ENCODE peak calls at places on chromosomes 5 and 9, in five cellular contexts. G, T, M, P and E are unnamed samples.
A peak's percentile ranks its signal among the peaks of the same experiment; 100 is the strongest.

GRCh38 chr5:10324519-10325370 is 17.0 kb upstream of the CMBL start:
- DNase-seq in P (no peak), M (no peak), G (no peak), T (no peak), E (no peak)

GRCh38 chr5:68384936-68385594 is 169.5 kb downstream of the PIK3R1 start:
- DNase-seq in G (no peak), P (no peak), T (no peak), M (no peak), E (no peak)

GRCh38 chr5:130189961-130190360 is 285.7 kb downstream of the CHSY3 start:
- DNase-seq in T (no peak), G (no peak), P (no peak), M (no peak), E (no peak)

GRCh38 chr9:31355965-31356364 is 1028.5 kb upstream of the ACO1 start:
- DNase-seq in P (no peak), T (no peak), G (no peak), M (no peak), E (no peak)

GRCh38 chr5:134088291-134088690 is 26.2 kb upstream of the TCF7 start:
- DNase-seq in G (no peak), M (no peak), T (no peak), P (peak; percentile 63), E (no peak)

GRCh38 chr5:42991477-42992034 is 48.6 kb downstream of the ANXA2R start:
- DNase-seq in M (no peak), T (no peak), G (no peak), P (no peak), E (no peak)

GRCh38 chr5:27706832-27707231 is 668.4 kb upstream of the CDH9 start:
- DNase-seq in G (no peak), M (no peak), P (no peak), T (no peak), E (no peak)

GRCh38 chr5:69416699-69417098 is 1.8 kb downstream of the MARVELD2 start:
- DNase-seq in G (no peak), M (no peak), T (no peak), P (no peak), E (no peak)

GRCh38 chr5:154740483-154740882 is 14.7 kb upstream of the LARP1 start:
- DNase-seq in T (no peak), M (peak; percentile 50), P (no peak), G (no peak), E (no peak)

GRCh38 chr5:134041570-134042411 is 37.0 kb upstream of the VDAC1 start:
- DNase-seq in M (no peak), G (no peak), T (no peak), P (no peak), E (no peak)

GRCh38 chr5:75574791-75575190 is 36.5 kb upstream of the ANKDD1B start:
- DNase-seq in G (no peak), P (no peak), T (no peak), M (no peak), E (no peak)

GRCh38 chr9:82490019-82490499 is 501.5 kb downstream of the SPATA31D1 start:
- DNase-seq in M (no peak), G (no peak), P (peak; percentile 89), T (no peak), E (no peak)

GRCh38 chr5:151708126-151708525 is 21.4 kb upstream of the SPARC start:
- DNase-seq in G (no peak), P (no peak), T (no peak), M (no peak), E (no peak)

GRCh38 chr5:59800375-59800893 is 93.1 kb downstream of the PDE4D start:
- DNase-seq in G (no peak), M (no peak), P (no peak), T (no peak), E (no peak)

GRCh38 chr5:61704289-61704688 is 372.2 kb downstream of the ZSWIM6 start:
- DNase-seq in G (no peak), P (no peak), T (no peak), M (no peak), E (no peak)

GRCh38 chr5:141504216-141504615 is 15.3 kb downstream of the PCDHGC5 start:
- DNase-seq in T (no peak), M (no peak), G (no peak), P (no peak), E (no peak)

GRCh38 chr5:143657814-143658395 is 154.1 kb upstream of the HMHB1 start:
- DNase-seq in T (no peak), M (no peak), P (no peak), G (no peak), E (no peak)

GRCh38 chr5:111548312-111548930 is 36.1 kb upstream of the STARD4 start:
- DNase-seq in T (no peak), G (no peak), P (no peak), M (no peak), E (no peak)

GRCh38 chr5:105684799-105685198 is 1985.9 kb downstream of the EFNA5 start:
- DNase-seq in T (no peak), M (no peak), P (peak; percentile 50), G (no peak), E (no peak)

GRCh38 chr9:14056235-14056930 is 257.6 kb downstream of the NFIB start:
- DNase-seq in M (no peak), G (no peak), P (no peak), T (no peak), E (no peak)

GRCh38 chr9:21976334-21976875 is 17.8 kb downstream of the CDKN2A start:
- DNase-seq in T (no peak), P (no peak), M (no peak), G (no peak), E (no peak)

GRCh38 chr5:90911169-90911568 is 352.6 kb downstream of the ADGRV1 start:
- DNase-seq in T (no peak), G (no peak), P (no peak), M (no peak), E (no peak)

GRCh38 chr5:91277093-91277626 is 106.0 kb downstream of the ARRDC3 start:
- DNase-seq in T (no peak), G (no peak), M (no peak), P (no peak), E (no peak)

GRCh38 chr5:121503111-121503840 is 348.4 kb upstream of the FTMT start:
- DNase-seq in P (peak; percentile 6), M (peak; percentile 36), T (no peak), G (no peak), E (peak; percentile 46)

GRCh38 chr5:110031402-110032140 is 341.8 kb downstream of the MAN2A1 start:
- DNase-seq in P (no peak), T (no peak), M (no peak), G (peak; percentile 16), E (no peak)

GRCh38 chr9:120480707-120481106 is 99.3 kb downstream of the CDK5RAP2 start:
- DNase-seq in P (no peak), T (no peak), G (no peak), M (no peak), E (no peak)

GRCh38 chr5:73945505-73945904 is 319.5 kb downstream of the ARHGEF28 start:
- DNase-seq in G (no peak), M (no peak), T (peak; percentile 2), P (no peak), E (no peak)

GRCh38 chr5:78509145-78509865 is 139.3 kb downstream of the LHFPL2 start:
- DNase-seq in P (no peak), T (no peak), G (no peak), M (no peak), E (no peak)

GRCh38 chr9:3906437-3907213 is 380.8 kb upstream of the RFX3 start:
- DNase-seq in T (no peak), P (peak; percentile 70), G (no peak), M (no peak), E (no peak)

GRCh38 chr9:123586140-123586735 is 230.2 kb downstream of the CRB2 start:
- DNase-seq in P (no peak), G (no peak), M (no peak), T (no peak), E (peak; percentile 52)

GRCh38 chr5:157137691-157138090 is 5.0 kb downstream of the MED7 start:
- DNase-seq in T (no peak), P (no peak), G (no peak), M (no peak), E (no peak)

GRCh38 chr5:149153751-149154610 is 12.7 kb downstream of the ABLIM3 start:
- DNase-seq in G (no peak), T (no peak), P (no peak), M (peak; percentile 71), E (peak; percentile 62)